ENCODE peak calls at places on chromosomes 6 and 20, in eight cellular contexts. X is ovary; Y is breast epithelium; Z is spleen; A is naive thymus-derived CD4-positive, alpha-beta T cell; H is IMR-90; I is mesenchymal stem cell; U is left lung. P is an unnamed sample.

GRCh38 chr6:3341467-3341866 is 82.7 kb downstream of the PSMG4 start:
- DNase-seq in X (no peak), Y (no peak), Z (no peak), A (no peak), H (peak; percentile 83), I (peak; percentile 71), U (no peak), P (no peak)

GRCh38 chr20:36344517-36345132 is 38.5 kb downstream of the DLGAP4 start:
- DNase-seq in X (peak; percentile 36), Y (no peak), Z (peak; percentile 43), A (no peak), H (peak; percentile 42), I (peak; percentile 63), U (no peak), P (no peak)

GRCh38 chr6:149128489-149129145 is 188.9 kb upstream of the TAB2 start:
- DNase-seq in X (peak; percentile 26), Y (no peak), Z (no peak), A (peak; percentile 35), H (no peak), I (peak; percentile 20), U (no peak), P (no peak)

GRCh38 chr6:41598670-41599014 is 39.6 kb upstream of the MDFI start:
- DNase-seq in X (no peak), Y (no peak), Z (no peak), A (no peak), H (no peak), I (no peak), U (no peak), P (no peak)

GRCh38 chr6:50862172-50862571 is 43.5 kb downstream of the TFAP2B start:
- DNase-seq in X (no peak), Y (no peak), Z (no peak), A (no peak), H (no peak), I (no peak), U (no peak), P (no peak)

GRCh38 chr6:125953502-125953875 is 3.1 kb upstream of the HINT3 start:
- DNase-seq in X (no peak), Y (no peak), Z (peak; percentile 72), A (no peak), H (no peak), I (no peak), U (no peak), P (no peak)

GRCh38 chr20:7967199-7967844 is 27.1 kb upstream of the HAO1 start:
- DNase-seq in X (no peak), Y (peak; percentile 35), Z (no peak), A (no peak), H (peak; percentile 6), I (no peak), U (no peak), P (no peak)

GRCh38 chr6:30689022-30689865 is 1.5 kb downstream of the NRM start:
- DNase-seq in X (no peak), Y (no peak), Z (peak; percentile 77), A (no peak), H (no peak), I (no peak), U (no peak), P (peak; percentile 60)

GRCh38 chr6:43978473-43979360 is 148.5 kb downstream of the MRPL14 start:
- DNase-seq in X (no peak), Y (no peak), Z (no peak), A (no peak), H (peak; percentile 43), I (no peak), U (no peak), P (peak; percentile 57)

GRCh38 chr6:167934426-167934864 is 63.0 kb upstream of the KIF25 start:
- DNase-seq in X (no peak), Y (no peak), Z (no peak), A (no peak), H (no peak), I (no peak), U (peak; percentile 53), P (no peak)

GRCh38 chr6:55023231-55023630 is 151.1 kb upstream of the HCRTR2 start:
- DNase-seq in X (no peak), Y (no peak), Z (no peak), A (no peak), H (no peak), I (no peak), U (no peak), P (no peak)

GRCh38 chr20:23147964-23148720 is 62.0 kb upstream of the CD93 start:
- DNase-seq in X (no peak), Y (no peak), Z (no peak), A (no peak), H (peak; percentile 90), I (peak; percentile 98), U (peak; percentile 82), P (peak; percentile 89)

GRCh38 chr6:127022297-127022696 is 96.2 kb upstream of the RSPO3 start:
- DNase-seq in X (no peak), Y (no peak), Z (no peak), A (no peak), H (no peak), I (peak; percentile 53), U (peak; percentile 58), P (no peak)

GRCh38 chr20:63733579-63734081 is 2.8 kb upstream of the LIME1 start:
- DNase-seq in X (no peak), Y (no peak), Z (no peak), A (no peak), H (no peak), I (no peak), U (no peak), P (no peak)

GRCh38 chr20:57649617-57650015 is 29.4 kb upstream of the ZBP1 start:
- DNase-seq in X (no peak), Y (no peak), Z (peak; percentile 59), A (no peak), H (no peak), I (no peak), U (no peak), P (peak; percentile 55)

GRCh38 chr6:88586371-88587157 is 376.9 kb downstream of the RNGTT start:
- DNase-seq in X (no peak), Y (no peak), Z (no peak), A (no peak), H (no peak), I (no peak), U (no peak), P (peak; percentile 87)

GRCh38 chr6:88585081-88585692 is 378.2 kb downstream of the RNGTT start:
- DNase-seq in X (no peak), Y (no peak), Z (no peak), A (no peak), H (no peak), I (no peak), U (no peak), P (no peak)

GRCh38 chr6:88587158-88587537 is 376.3 kb downstream of the RNGTT start:
- DNase-seq in X (no peak), Y (no peak), Z (no peak), A (no peak), H (no peak), I (no peak), U (no peak), P (no peak)

GRCh38 chr6:88584581-88584980 is 378.8 kb downstream of the RNGTT start:
- DNase-seq in X (no peak), Y (no peak), Z (no peak), A (no peak), H (no peak), I (no peak), U (no peak), P (no peak)

GRCh38 chr6:88588938-88589337 is 374.5 kb downstream of the RNGTT start:
- DNase-seq in X (no peak), Y (no peak), Z (no peak), A (no peak), H (no peak), I (no peak), U (no peak), P (no peak)
- H3K4me1 ChIP-seq in X (no peaks in the 10 kb centered on the region), Y (no peaks in the 10 kb centered on the region), Z (no peaks in the 10 kb centered on the region), A (no peaks in the 10 kb centered on the region), H (no peaks in the 10 kb centered on the region), I (no peaks in the 10 kb centered on the region), U (no peaks in the 10 kb centered on the region), P (no peaks in the 10 kb centered on the region)

GRCh38 chr6:163955131-163955530 is 540.6 kb downstream of the QKI start:
- DNase-seq in X (no peak), Y (no peak), Z (no peak), A (no peak), H (peak; percentile 93), I (peak; percentile 66), U (no peak), P (no peak)

GRCh38 chr6:163950159-163950558 is 535.6 kb downstream of the QKI start:
- DNase-seq in X (no peak), Y (no peak), Z (no peak), A (no peak), H (peak; percentile 50), I (no peak), U (no peak), P (no peak)

GRCh38 chr6:163951326-163951725 is 536.8 kb downstream of the QKI start:
- DNase-seq in X (no peak), Y (no peak), Z (no peak), A (no peak), H (no peak), I (no peak), U (no peak), P (no peak)

GRCh38 chr6:163949367-163949766 is 534.8 kb downstream of the QKI start:
- DNase-seq in X (no peak), Y (no peak), Z (no peak), A (no peak), H (peak; percentile 30), I (no peak), U (no peak), P (no peak)

GRCh38 chr6:163951990-163952389 is 537.5 kb downstream of the QKI start:
- DNase-seq in X (no peak), Y (no peak), Z (peak; percentile 33), A (no peak), H (no peak), I (no peak), U (no peak), P (no peak)
- H3K9me3 ChIP-seq in X (no peaks in the 10 kb centered on the region), Y (no peaks in the 10 kb centered on the region), Z (no peaks in the 10 kb centered on the region), A (no peaks in the 10 kb centered on the region), H (no peaks in the 10 kb centered on the region), I (no peaks in the 10 kb centered on the region), U (no peaks in the 10 kb centered on the region), P (no peaks in the 10 kb centered on the region)

GRCh38 chr6:143000771-143001170 is 55.8 kb upstream of the HIVEP2 start:
- DNase-seq in X (no peak), Y (no peak), Z (no peak), A (no peak), H (no peak), I (no peak), U (no peak), P (no peak)
- H3K4me3 ChIP-seq in X (no peak overlapping the region), Y (no peak overlapping the region), Z (no peak overlapping the region), A (no peak overlapping the region), H (no peak overlapping the region), I (no peak overlapping the region), U (no peak overlapping the region), P (no peak overlapping the region)

GRCh38 chr20:53752583-53752970 is 158.9 kb upstream of the ZNF217 start:
- DNase-seq in X (no peak), Y (no peak), Z (no peak), A (no peak), H (no peak), I (no peak), U (no peak), P (no peak)

GRCh38 chr20:53751394-53752368 is 158.0 kb upstream of the ZNF217 start:
- DNase-seq in X (no peak), Y (no peak), Z (no peak), A (peak; percentile 51), H (no peak), I (peak; percentile 30), U (no peak), P (no peak)

GRCh38 chr20:53748821-53749402 is 155.3 kb upstream of the ZNF217 start:
- DNase-seq in X (no peak), Y (no peak), Z (no peak), A (peak; percentile 44), H (peak; percentile 68), I (peak; percentile 79), U (no peak), P (no peak)

GRCh38 chr20:53749499-53749898 is 155.9 kb upstream of the ZNF217 start:
- DNase-seq in X (no peak), Y (no peak), Z (no peak), A (no peak), H (no peak), I (no peak), U (no peak), P (no peak)

GRCh38 chr20:53750827-53751393 is 157.3 kb upstream of the ZNF217 start:
- DNase-seq in X (no peak), Y (no peak), Z (no peak), A (no peak), H (peak; percentile 91), I (peak; percentile 95), U (no peak), P (no peak)
- H3K4me1 ChIP-seq in X (peaks cover 1% of the 10 kb centered on the region), Y (peaks cover 4% of the 10 kb centered on the region), Z (peaks cover 28% of the 10 kb centered on the region), A (peaks cover 52% of the 10 kb centered on the region), H (peaks cover 22% of the 10 kb centered on the region), I (peaks cover 7% of the 10 kb centered on the region), U (peaks cover 6% of the 10 kb centered on the region), P (no peaks in the 10 kb centered on the region)

P was measured in aorta.